ENCODE peak calls at places on chromosome 14, in seven cellular contexts. One of them, this sample, is unnamed.

GRCh38 chr14:66284346-66284745 is 201.8 kb upstream of the CCDC196 start:
- DNase-seq in astrocyte of the spinal cord: peak; percentile 19
- DNase-seq in neural progenitor cell: no peak
- DNase-seq in astrocyte of the cerebellum: no peak
- DNase-seq in fibroblast of the aortic adventitia: peak; percentile 36
- DNase-seq in AG09309: no peak
- DNase-seq in BJ: no peak
- DNase-seq in this sample: no peak

GRCh38 chr14:23183479-23183878 is at the start of gene SLC7A8:
- DNase-seq in astrocyte of the spinal cord: peak; percentile 10
- DNase-seq in AG09309: no peak
- DNase-seq in fibroblast of the aortic adventitia: no peak
- DNase-seq in astrocyte of the cerebellum: no peak
- DNase-seq in neural progenitor cell: peak; percentile 85
- DNase-seq in BJ: no peak
- DNase-seq in this sample: no peak

GRCh38 chr14:25570483-25570882 is 520.5 kb upstream of the STXBP6 start:
- DNase-seq in fibroblast of the aortic adventitia: no peak
- DNase-seq in BJ: no peak
- DNase-seq in AG09309: no peak
- DNase-seq in astrocyte of the spinal cord: no peak
- DNase-seq in astrocyte of the cerebellum: no peak
- DNase-seq in neural progenitor cell: no peak
- DNase-seq in this sample: no peak

GRCh38 chr14:91361236-91361811 is 56.3 kb downstream of the CCDC88C start:
- DNase-seq in astrocyte of the spinal cord: no peak
- DNase-seq in fibroblast of the aortic adventitia: peak; percentile 17
- DNase-seq in BJ: no peak
- DNase-seq in neural progenitor cell: no peak
- DNase-seq in AG09309: peak; percentile 77
- DNase-seq in astrocyte of the cerebellum: no peak
- DNase-seq in this sample: no peak

GRCh38 chr14:96264850-96265249 is 8.8 kb downstream of the BDKRB1 start:
- DNase-seq in fibroblast of the aortic adventitia: peak; percentile 69
- DNase-seq in astrocyte of the cerebellum: no peak
- DNase-seq in astrocyte of the spinal cord: no peak
- DNase-seq in AG09309: no peak
- DNase-seq in neural progenitor cell: peak; percentile 25
- DNase-seq in BJ: no peak
- DNase-seq in this sample: no peak

GRCh38 chr14:60168841-60169240 is 3.6 kb upstream of the DHRS7 start:
- DNase-seq in astrocyte of the spinal cord: no peak
- DNase-seq in BJ: no peak
- DNase-seq in astrocyte of the cerebellum: no peak
- DNase-seq in AG09309: no peak
- DNase-seq in neural progenitor cell: no peak
- DNase-seq in fibroblast of the aortic adventitia: no peak
- DNase-seq in this sample: no peak

GRCh38 chr14:100786820-100787219 is 39.1 kb upstream of the MEG3 start:
- DNase-seq in BJ: no peak
- DNase-seq in astrocyte of the spinal cord: no peak
- DNase-seq in fibroblast of the aortic adventitia: no peak
- DNase-seq in astrocyte of the cerebellum: no peak
- DNase-seq in AG09309: no peak
- DNase-seq in neural progenitor cell: no peak
- DNase-seq in this sample: no peak

GRCh38 chr14:104875811-104876210 is 10.7 kb downstream of the CEP170B start:
- DNase-seq in astrocyte of the cerebellum: no peak
- DNase-seq in fibroblast of the aortic adventitia: no peak
- DNase-seq in AG09309: no peak
- DNase-seq in neural progenitor cell: no peak
- DNase-seq in astrocyte of the spinal cord: no peak
- DNase-seq in BJ: no peak
- DNase-seq in this sample: no peak

GRCh38 chr14:25803419-25804018 is 753.6 kb upstream of the STXBP6 start:
- DNase-seq in AG09309: no peak
- DNase-seq in neural progenitor cell: no peak
- DNase-seq in astrocyte of the spinal cord: no peak
- DNase-seq in astrocyte of the cerebellum: no peak
- DNase-seq in fibroblast of the aortic adventitia: no peak
- DNase-seq in BJ: no peak
- DNase-seq in this sample: no peak

GRCh38 chr14:70735043-70735442 is 74.3 kb downstream of the MAP3K9 start:
- DNase-seq in astrocyte of the cerebellum: no peak
- DNase-seq in neural progenitor cell: no peak
- DNase-seq in astrocyte of the spinal cord: no peak
- DNase-seq in BJ: no peak
- DNase-seq in AG09309: no peak
- DNase-seq in fibroblast of the aortic adventitia: no peak
- DNase-seq in this sample: no peak

GRCh38 chr14:74886001-74886400 is 4.3 kb downstream of the DLST start:
- DNase-seq in astrocyte of the cerebellum: peak; percentile 76
- DNase-seq in AG09309: peak; percentile 97
- DNase-seq in BJ: peak; percentile 97
- DNase-seq in fibroblast of the aortic adventitia: peak; percentile 97
- DNase-seq in astrocyte of the spinal cord: peak; percentile 83
- DNase-seq in neural progenitor cell: peak; percentile 71
- DNase-seq in this sample: peak; percentile 91

GRCh38 chr14:51872396-51872795 is 12.0 kb downstream of the GNG2 start:
- DNase-seq in neural progenitor cell: no peak
- DNase-seq in fibroblast of the aortic adventitia: no peak
- DNase-seq in BJ: no peak
- DNase-seq in astrocyte of the cerebellum: no peak
- DNase-seq in AG09309: no peak
- DNase-seq in astrocyte of the spinal cord: no peak
- DNase-seq in this sample: no peak

GRCh38 chr14:97866664-97867063 is 1069.5 kb downstream of the VRK1 start:
- DNase-seq in astrocyte of the spinal cord: no peak
- DNase-seq in fibroblast of the aortic adventitia: no peak
- DNase-seq in astrocyte of the cerebellum: no peak
- DNase-seq in neural progenitor cell: no peak
- DNase-seq in AG09309: no peak
- DNase-seq in BJ: no peak
- DNase-seq in this sample: no peak

GRCh38 chr14:102583726-102584125 is 8.7 kb upstream of the RCOR1 start:
- DNase-seq in fibroblast of the aortic adventitia: no peak
- DNase-seq in astrocyte of the spinal cord: no peak
- DNase-seq in BJ: no peak
- DNase-seq in AG09309: no peak
- DNase-seq in astrocyte of the cerebellum: no peak
- DNase-seq in neural progenitor cell: no peak
- DNase-seq in this sample: no peak

GRCh38 chr14:102584871-102585869 is 7.3 kb upstream of the RCOR1 start:
- DNase-seq in neural progenitor cell: peak; percentile 95
- DNase-seq in AG09309: no peak
- DNase-seq in astrocyte of the cerebellum: no peak
- DNase-seq in BJ: no peak
- DNase-seq in astrocyte of the spinal cord: no peak
- DNase-seq in fibroblast of the aortic adventitia: peak; percentile 40
- DNase-seq in this sample: no peak

GRCh38 chr14:102589761-102590290 is 2.6 kb upstream of the RCOR1 start:
- DNase-seq in BJ: no peak
- DNase-seq in AG09309: no peak
- DNase-seq in astrocyte of the spinal cord: no peak
- DNase-seq in fibroblast of the aortic adventitia: no peak
- DNase-seq in neural progenitor cell: no peak
- DNase-seq in astrocyte of the cerebellum: no peak
- DNase-seq in this sample: no peak

GRCh38 chr14:102588821-102589220 is 3.6 kb upstream of the RCOR1 start:
- DNase-seq in astrocyte of the spinal cord: no peak
- DNase-seq in BJ: no peak
- DNase-seq in astrocyte of the cerebellum: no peak
- DNase-seq in AG09309: no peak
- DNase-seq in fibroblast of the aortic adventitia: no peak
- DNase-seq in neural progenitor cell: no peak
- DNase-seq in this sample: no peak

GRCh38 chr14:102586420-102587119 is 5.9 kb upstream of the RCOR1 start:
- DNase-seq in astrocyte of the cerebellum: no peak
- DNase-seq in BJ: no peak
- DNase-seq in AG09309: peak; percentile 24
- DNase-seq in neural progenitor cell: no peak
- DNase-seq in fibroblast of the aortic adventitia: peak; percentile 48
- DNase-seq in astrocyte of the spinal cord: no peak
- DNase-seq in this sample: peak; percentile 31
- TF ChIP-seq CTCF in astrocyte of the cerebellum: no peak
- TF ChIP-seq CTCF in BJ: peak; percentile 37
- TF ChIP-seq CTCF in AG09309: peak; percentile 18
- TF ChIP-seq CTCF in neural progenitor cell: no peak
- TF ChIP-seq CTCF in fibroblast of the aortic adventitia: no peak
- TF ChIP-seq CTCF in astrocyte of the spinal cord: no peak
- TF ChIP-seq CTCF in this sample: peak; percentile 12

GRCh38 chr14:30768791-30769190 is 105.6 kb upstream of the COCH start:
- DNase-seq in astrocyte of the cerebellum: no peak
- DNase-seq in BJ: no peak
- DNase-seq in astrocyte of the spinal cord: no peak
- DNase-seq in neural progenitor cell: no peak
- DNase-seq in AG09309: no peak
- DNase-seq in fibroblast of the aortic adventitia: no peak
- DNase-seq in this sample: no peak
- H3K4me3 ChIP-seq in astrocyte of the cerebellum: no peak overlapping the region
- H3K4me3 ChIP-seq in BJ: no peak overlapping the region
- H3K4me3 ChIP-seq in astrocyte of the spinal cord: no peak overlapping the region
- H3K4me3 ChIP-seq in neural progenitor cell: no peak overlapping the region
- H3K4me3 ChIP-seq in AG09309: no peak overlapping the region
- H3K4me3 ChIP-seq in fibroblast of the aortic adventitia: no peak overlapping the region
- H3K4me3 ChIP-seq in this sample: no peak overlapping the region

DNA sequence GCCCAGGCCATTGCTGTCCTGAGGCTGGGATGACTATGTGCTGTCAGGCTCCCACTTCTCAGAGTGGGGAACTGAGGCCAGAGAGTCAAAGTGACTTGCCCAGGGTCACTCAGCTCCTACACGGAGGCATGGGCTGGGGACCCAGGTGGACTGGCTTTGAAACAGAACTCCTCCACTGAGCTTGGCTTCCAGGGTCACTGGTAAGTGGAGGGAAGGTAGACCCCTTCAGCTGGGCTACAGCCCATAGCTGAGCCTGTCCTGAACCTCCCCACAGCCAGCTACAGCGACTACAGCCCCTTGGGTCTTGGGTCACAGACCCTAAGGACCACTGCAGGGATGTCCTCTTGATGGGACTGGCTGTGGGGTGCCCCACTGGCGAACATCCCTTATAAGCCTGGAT is 40.3 kb upstream of the TRAF3 start:
- DNase-seq in astrocyte of the cerebellum: no peak
- DNase-seq in astrocyte of the spinal cord: no peak
- DNase-seq in BJ: no peak
- DNase-seq in fibroblast of the aortic adventitia: no peak
- DNase-seq in neural progenitor cell: no peak
- DNase-seq in AG09309: no peak
- DNase-seq in this sample: no peak
- TF ChIP-seq CTCF in astrocyte of the cerebellum: no peak
- TF ChIP-seq CTCF in astrocyte of the spinal cord: no peak
- TF ChIP-seq CTCF in BJ: no peak
- TF ChIP-seq CTCF in fibroblast of the aortic adventitia: no peak
- TF ChIP-seq CTCF in neural progenitor cell: no peak
- TF ChIP-seq CTCF in AG09309: no peak
- TF ChIP-seq CTCF in this sample: no peak

GRCh38 chr14:33894339-33894738 is 56.5 kb downstream of the EGLN3 start:
- DNase-seq in AG09309: no peak
- DNase-seq in fibroblast of the aortic adventitia: no peak
- DNase-seq in astrocyte of the spinal cord: no peak
- DNase-seq in astrocyte of the cerebellum: no peak
- DNase-seq in BJ: no peak
- DNase-seq in neural progenitor cell: no peak
- DNase-seq in this sample: no peak
- H3K4me3 ChIP-seq in AG09309: no peak overlapping the region
- H3K4me3 ChIP-seq in fibroblast of the aortic adventitia: no peak overlapping the region
- H3K4me3 ChIP-seq in astrocyte of the spinal cord: no peak overlapping the region
- H3K4me3 ChIP-seq in astrocyte of the cerebellum: no peak overlapping the region
- H3K4me3 ChIP-seq in BJ: no peak overlapping the region
- H3K4me3 ChIP-seq in neural progenitor cell: no peak overlapping the region
- H3K4me3 ChIP-seq in this sample: no peak overlapping the region

GRCh38 chr14:73709904-73710469 is 4.2 kb downstream of the PNMA1 start:
- DNase-seq in neural progenitor cell: no peak
- DNase-seq in fibroblast of the aortic adventitia: no peak
- DNase-seq in BJ: no peak
- DNase-seq in astrocyte of the spinal cord: no peak
- DNase-seq in AG09309: no peak
- DNase-seq in astrocyte of the cerebellum: no peak
- DNase-seq in this sample: no peak

GRCh38 chr14:73712071-73712506 is 2.1 kb downstream of the PNMA1 start:
- DNase-seq in AG09309: no peak
- DNase-seq in BJ: no peak
- DNase-seq in astrocyte of the cerebellum: no peak
- DNase-seq in astrocyte of the spinal cord: no peak
- DNase-seq in neural progenitor cell: no peak
- DNase-seq in fibroblast of the aortic adventitia: peak; percentile 24
- DNase-seq in this sample: no peak

GRCh38 chr14:73712540-73713141 is 1.5 kb downstream of the PNMA1 start:
- DNase-seq in astrocyte of the spinal cord: peak; percentile 22
- DNase-seq in neural progenitor cell: peak; percentile 67
- DNase-seq in BJ: no peak
- DNase-seq in astrocyte of the cerebellum: no peak
- DNase-seq in fibroblast of the aortic adventitia: peak; percentile 25
- DNase-seq in AG09309: no peak
- DNase-seq in this sample: no peak

GRCh38 chr14:73713206-73713803 is 879 bp downstream of the PNMA1 start:
- DNase-seq in astrocyte of the cerebellum: no peak
- DNase-seq in astrocyte of the spinal cord: peak; percentile 42
- DNase-seq in neural progenitor cell: no peak
- DNase-seq in BJ: no peak
- DNase-seq in AG09309: no peak
- DNase-seq in fibroblast of the aortic adventitia: peak; percentile 47
- DNase-seq in this sample: no peak

GRCh38 chr14:73710737-73711136 is 3.4 kb downstream of the PNMA1 start:
- DNase-seq in neural progenitor cell: no peak
- DNase-seq in AG09309: no peak
- DNase-seq in astrocyte of the spinal cord: no peak
- DNase-seq in BJ: no peak
- DNase-seq in fibroblast of the aortic adventitia: no peak
- DNase-seq in astrocyte of the cerebellum: no peak
- DNase-seq in this sample: no peak
- TF ChIP-seq CTCF in neural progenitor cell: no peak
- TF ChIP-seq CTCF in AG09309: no peak
- TF ChIP-seq CTCF in astrocyte of the spinal cord: no peak
- TF ChIP-seq CTCF in BJ: no peak
- TF ChIP-seq CTCF in fibroblast of the aortic adventitia: no peak
- TF ChIP-seq CTCF in astrocyte of the cerebellum: no peak
- TF ChIP-seq CTCF in this sample: no peak

GRCh38 chr14:89621009-89621421 is 204.0 kb upstream of the FOXN3 start:
- DNase-seq in astrocyte of the spinal cord: no peak
- DNase-seq in neural progenitor cell: no peak
- DNase-seq in AG09309: no peak
- DNase-seq in BJ: no peak
- DNase-seq in fibroblast of the aortic adventitia: no peak
- DNase-seq in astrocyte of the cerebellum: no peak
- DNase-seq in this sample: no peak
- H3K4me3 ChIP-seq in astrocyte of the spinal cord: no peak overlapping the region
- H3K4me3 ChIP-seq in neural progenitor cell: no peak overlapping the region
- H3K4me3 ChIP-seq in AG09309: no peak overlapping the region
- H3K4me3 ChIP-seq in BJ: no peak overlapping the region
- H3K4me3 ChIP-seq in fibroblast of the aortic adventitia: no peak overlapping the region
- H3K4me3 ChIP-seq in astrocyte of the cerebellum: no peak overlapping the region
- H3K4me3 ChIP-seq in this sample: no peak overlapping the region

GRCh38 chr14:55133416-55133815 is 4.4 kb downstream of the LGALS3 start:
- DNase-seq in AG09309: no peak
- DNase-seq in astrocyte of the cerebellum: peak; percentile 15
- DNase-seq in astrocyte of the spinal cord: no peak
- DNase-seq in neural progenitor cell: peak; percentile 44
- DNase-seq in BJ: no peak
- DNase-seq in fibroblast of the aortic adventitia: peak; percentile 74
- DNase-seq in this sample: no peak
- TF ChIP-seq CTCF in AG09309: peak; percentile 26
- TF ChIP-seq CTCF in astrocyte of the cerebellum: peak; percentile 33
- TF ChIP-seq CTCF in astrocyte of the spinal cord: peak; percentile 28
- TF ChIP-seq CTCF in neural progenitor cell: peak; percentile 30
- TF ChIP-seq CTCF in BJ: peak; percentile 38
- TF ChIP-seq CTCF in fibroblast of the aortic adventitia: peak; percentile 59
- TF ChIP-seq CTCF in this sample: no peak